ENCODE peak calls at places on chromosomes 11 and 22, in seven cellular contexts. K, T, X, L, I, N and H are unnamed samples.

GRCh38 chr11:113552271-113552670 is 77.1 kb upstream of the DRD2 start:
- DNase-seq in L (no peak), N (no peak), I (no peak), K (no peak), T (no peak), X (no peak), H (no peak)

GRCh38 chr22:30040499-30041055 is 39.7 kb upstream of the HORMAD2 start:
- DNase-seq in K (no peak), T (no peak), L (peak; percentile 50), X (no peak), I (no peak), N (no peak), H (no peak)

GRCh38 chr22:27809700-27810365 is 8.3 kb upstream of the MN1 start:
- DNase-seq in I (no peak), L (no peak), N (no peak), X (no peak), K (no peak), T (no peak), H (no peak)

GRCh38 chr11:108302121-108302785 is 79.4 kb downstream of the ATM start:
- DNase-seq in L (no peak), X (no peak), T (no peak), I (no peak), K (no peak), N (no peak), H (no peak)

GRCh38 chr11:27558401-27558800 is 51.8 kb upstream of the LIN7C start:
- DNase-seq in N (no peak), L (no peak), K (no peak), T (no peak), I (no peak), X (no peak), H (no peak)

GRCh38 chr11:124676386-124676785 is 2.7 kb downstream of the SPA17 start:
- DNase-seq in L (no peak), T (no peak), K (no peak), I (no peak), X (no peak), N (no peak), H (no peak)

GRCh38 chr11:61384271-61385242 is 7.8 kb upstream of the TMEM216 start:
- DNase-seq in K (peak; percentile 66), X (no peak), I (no peak), L (no peak), T (no peak), N (no peak), H (no peak)

GRCh38 chr22:26673485-26673884 is 16.1 kb downstream of the MIAT start:
- DNase-seq in L (no peak), T (no peak), X (no peak), N (no peak), K (no peak), I (no peak), H (no peak)

GRCh38 chr22:46010177-46010867 is 33.4 kb upstream of the WNT7B start:
- DNase-seq in N (no peak), K (no peak), X (no peak), T (peak; percentile 41), L (peak; percentile 63), I (no peak), H (no peak)

GRCh38 chr22:50171319-50171964 is 911 bp downstream of the PANX2 start:
- DNase-seq in K (no peak), X (no peak), L (no peak), N (no peak), T (peak; percentile 36), I (no peak), H (no peak)

GRCh38 chr11:19458721-19459120 is 218.0 kb upstream of the E2F8 start:
- DNase-seq in N (no peak), K (no peak), L (no peak), X (no peak), I (no peak), T (no peak), H (no peak)

GRCh38 chr22:29470159-29470855 is 9.7 kb upstream of the NEFH start:
- DNase-seq in X (no peak), N (no peak), T (peak; percentile 55), I (peak; percentile 63), L (peak; percentile 72), K (peak; percentile 75), H (no peak)

GRCh38 chr11:78744949-78745348 is 170.3 kb upstream of the NARS2 start:
- DNase-seq in T (no peak), I (no peak), K (no peak), X (no peak), N (no peak), L (no peak), H (no peak)

GRCh38 chr11:94588366-94588952 is 21.3 kb downstream of the PIWIL4 start:
- DNase-seq in K (no peak), L (no peak), I (no peak), N (no peak), X (no peak), T (no peak), H (no peak)

GRCh38 chr11:10208045-10208674 is 85.9 kb downstream of the SBF2 start:
- DNase-seq in L (no peak), X (peak; percentile 32), T (no peak), I (no peak), N (no peak), K (peak; percentile 58), H (no peak)

GRCh38 chr11:13210424-13210823 is 67.2 kb upstream of the BMAL1 start:
- DNase-seq in N (peak; percentile 42), X (no peak), K (peak; percentile 88), L (peak; percentile 74), I (peak; percentile 73), T (peak; percentile 70), H (no peak)

GRCh38 chr22:21455334-21456089 is 11.7 kb upstream of the TMEM191C start:
- DNase-seq in L (peak; percentile 59), X (no peak), N (peak; percentile 5), I (no peak), K (no peak), T (no peak), H (no peak)

GRCh38 chr11:91996526-91996925 is 228.1 kb upstream of the FAT3 start:
- DNase-seq in X (no peak), T (no peak), N (no peak), L (no peak), K (no peak), I (no peak), H (no peak)

GRCh38 chr22:41478891-41479521 is 10.1 kb downstream of the ACO2 start:
- DNase-seq in X (peak; percentile 61), T (no peak), K (no peak), N (peak; percentile 21), L (peak; percentile 70), I (no peak), H (no peak)

DNA sequence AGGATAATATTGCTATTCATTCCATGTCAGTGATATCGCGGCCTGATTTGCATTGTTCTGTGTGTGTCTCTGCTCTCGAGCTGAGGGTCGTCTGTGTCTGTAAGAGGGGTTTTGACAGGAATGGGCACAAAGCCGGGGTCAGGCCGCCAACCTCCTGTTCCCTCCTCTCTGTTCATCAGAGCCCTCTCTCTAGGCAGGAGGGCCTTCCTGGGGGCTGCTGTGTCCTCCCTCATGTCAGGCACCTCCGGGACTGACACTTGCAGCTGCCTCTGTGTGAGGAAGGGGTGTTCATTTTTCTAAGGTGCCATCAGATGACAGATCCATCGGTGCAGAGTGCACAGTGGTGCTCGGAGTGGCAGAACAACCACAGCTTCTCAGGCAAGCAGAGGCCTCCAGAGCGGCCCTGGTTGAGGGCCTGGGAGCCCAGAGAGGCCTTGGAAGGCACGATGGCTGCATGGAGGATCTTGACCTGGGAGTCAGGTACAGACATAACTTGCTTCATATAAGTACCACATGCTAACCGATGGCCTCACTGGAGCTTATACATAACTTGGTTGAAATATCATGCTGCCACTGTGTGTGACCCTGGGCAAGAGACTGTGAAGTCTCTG is 265.4 kb upstream of the B3GAT1 start:
- DNase-seq in N (no peak), L (peak; percentile 46), T (no peak), K (no peak), I (no peak), X (no peak), H (peak; percentile 90)
- TF ChIP-seq EP300 in N (no peak), L (no peak), T (no peak), K (no peak), I (no peak), X (no peak), H (no peak)

GRCh38 chr11:64305075-64305690 is at the start of gene ESRRA:
- DNase-seq in T (peak; percentile 99), X (peak; percentile 94), N (peak; percentile 100), L (peak; percentile 100), K (peak; percentile 99), I (peak; percentile 100), H (peak; percentile 100)
- TF ChIP-seq POLR2A in T (no peak), X (peak; percentile 74), N (peak; percentile 49), L (no peak), K (peak; percentile 20), I (no peak), H (no peak)

DNA sequence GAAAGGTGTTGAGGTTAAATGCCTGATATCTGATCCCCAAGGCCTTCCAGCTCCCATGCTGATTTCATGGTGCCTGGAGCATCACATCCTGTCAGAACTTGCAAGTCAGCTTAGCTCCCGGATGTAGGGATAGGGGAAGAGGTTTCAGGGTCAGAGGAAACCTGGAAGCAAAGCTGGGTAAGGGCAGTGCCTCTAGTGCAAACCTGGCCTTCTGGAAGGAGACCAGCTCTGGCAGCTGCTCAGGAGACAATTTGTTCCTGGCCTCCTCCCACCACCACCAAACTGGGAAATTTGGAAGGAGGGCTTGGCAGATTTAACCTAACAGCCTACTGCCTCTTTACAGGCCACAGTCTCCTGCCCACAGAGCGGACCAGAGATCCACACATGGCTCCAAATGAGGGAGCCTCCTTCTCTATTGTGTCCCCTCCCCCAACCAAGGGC is 9.2 kb upstream of the TSKU start:
- DNase-seq in N (no peak), L (no peak), K (no peak), T (peak; percentile 84), X (no peak), I (peak; percentile 75), H (no peak)
- TF ChIP-seq EP300 in N (peak; percentile 81), L (no peak), K (no peak), T (no peak), X (no peak), I (no peak), H (no peak)

GRCh38 chr11:15874699-15875098 is 481.6 kb downstream of the SOX6 start:
- DNase-seq in X (no peak), K (no peak), T (no peak), I (no peak), N (no peak), L (no peak), H (no peak)

GRCh38 chr11:15873501-15873900 is 482.8 kb downstream of the SOX6 start:
- DNase-seq in T (no peak), K (no peak), N (no peak), X (no peak), I (no peak), L (no peak), H (no peak)

GRCh38 chr11:15867886-15868285 is 488.5 kb downstream of the SOX6 start:
- DNase-seq in I (no peak), X (no peak), N (no peak), L (no peak), T (no peak), K (no peak), H (no peak)

GRCh38 chr11:15875393-15875792 is 481.0 kb downstream of the SOX6 start:
- DNase-seq in L (no peak), X (no peak), I (no peak), N (no peak), T (no peak), K (no peak), H (no peak)

DNA sequence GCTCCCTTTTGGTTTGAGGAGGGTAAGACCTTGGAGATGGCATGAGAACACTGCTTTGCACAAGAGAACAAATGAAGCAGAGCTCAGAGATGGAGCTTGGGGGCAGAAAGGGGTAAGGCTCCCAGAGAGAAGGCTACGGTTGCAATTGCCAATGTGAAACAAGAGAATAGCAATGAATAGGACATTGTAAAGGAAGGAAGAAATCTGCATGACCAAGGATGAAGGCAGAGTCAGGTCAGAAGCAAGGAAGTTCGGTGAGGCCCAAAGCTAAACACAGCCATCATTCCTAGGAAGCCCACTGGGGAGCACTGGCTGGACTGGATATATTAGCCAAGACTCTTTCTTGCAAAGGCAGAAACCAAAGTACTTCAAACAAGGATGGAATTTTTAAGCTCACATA is 484.4 kb downstream of the SOX6 start:
- DNase-seq in T (no peak), K (no peak), X (no peak), N (no peak), L (no peak), I (no peak), H (no peak)
- TF ChIP-seq POLR2A in T (no peak), K (no peak), X (no peak), N (no peak), L (no peak), I (no peak), H (no peak)